ENCODE peak calls at places on chromosome 7, in four cellular contexts. One of them, this sample, is unnamed.

GRCh38 chr7:27173412-27174076 is 576 bp downstream of the HOXA10 start:
- DNase-seq in CD8-positive, alpha-beta memory T cell: peak
- DNase-seq in HFFc6: no peak
- DNase-seq in GM13977: no peak
- DNase-seq in this sample: peak

GRCh38 chr7:12706900-12707536 is 19.6 kb downstream of the ARL4A start:
- DNase-seq in CD8-positive, alpha-beta memory T cell: no peak
- DNase-seq in HFFc6: peak
- DNase-seq in GM13977: no peak
- DNase-seq in this sample: no peak

GRCh38 chr7:140326116-140326928 is 72.0 kb downstream of the SLC37A3 start:
- DNase-seq in GM13977: peak
- DNase-seq in CD8-positive, alpha-beta memory T cell: peak
- DNase-seq in HFFc6: peak
- DNase-seq in this sample: peak

GRCh38 chr7:44058759-44059218 is 6.6 kb downstream of the PGAM2 start:
- DNase-seq in CD8-positive, alpha-beta memory T cell: no peak
- DNase-seq in GM13977: no peak
- DNase-seq in HFFc6: no peak
- DNase-seq in this sample: no peak

GRCh38 chr7:158353606-158354570 is 233.7 kb downstream of the PTPRN2 start:
- DNase-seq in HFFc6: peak
- DNase-seq in GM13977: no peak
- DNase-seq in CD8-positive, alpha-beta memory T cell: no peak
- DNase-seq in this sample: no peak

GRCh38 chr7:128453836-128454804 is 1.6 kb upstream of the HILPDA start:
- DNase-seq in CD8-positive, alpha-beta memory T cell: no peak
- DNase-seq in HFFc6: no peak
- DNase-seq in GM13977: no peak
- DNase-seq in this sample: peak

GRCh38 chr7:82677493-82677892 is 233.9 kb upstream of the CACNA2D1 start:
- DNase-seq in CD8-positive, alpha-beta memory T cell: peak
- DNase-seq in HFFc6: no peak
- DNase-seq in GM13977: no peak
- DNase-seq in this sample: no peak

GRCh38 chr7:29019896-29020295 is 61.8 kb upstream of the TRIL start:
- DNase-seq in CD8-positive, alpha-beta memory T cell: no peak
- DNase-seq in HFFc6: no peak
- DNase-seq in GM13977: no peak
- DNase-seq in this sample: no peak

GRCh38 chr7:87853237-87853864 is 22.8 kb downstream of the SLC25A40 start:
- DNase-seq in GM13977: no peak
- DNase-seq in CD8-positive, alpha-beta memory T cell: no peak
- DNase-seq in HFFc6: peak
- DNase-seq in this sample: peak

GRCh38 chr7:153452661-153453060 is 599.5 kb upstream of the DPP6 start:
- DNase-seq in HFFc6: no peak
- DNase-seq in GM13977: no peak
- DNase-seq in CD8-positive, alpha-beta memory T cell: no peak
- DNase-seq in this sample: no peak

GRCh38 chr7:158827411-158828342 is 1.6 kb downstream of the ESYT2 start:
- DNase-seq in CD8-positive, alpha-beta memory T cell: no peak
- DNase-seq in HFFc6: peak
- DNase-seq in GM13977: peak
- DNase-seq in this sample: no peak

GRCh38 chr7:141752634-141753033 is 11.3 kb upstream of the TAS2R3 start:
- DNase-seq in CD8-positive, alpha-beta memory T cell: no peak
- DNase-seq in GM13977: no peak
- DNase-seq in HFFc6: no peak
- DNase-seq in this sample: no peak

GRCh38 chr7:155665957-155666287 is 21.5 kb downstream of the RBM33 start:
- DNase-seq in GM13977: no peak
- DNase-seq in CD8-positive, alpha-beta memory T cell: no peak
- DNase-seq in HFFc6: peak
- DNase-seq in this sample: peak

GRCh38 chr7:96361116-96361857 is 39.4 kb upstream of the SLC25A13 start:
- DNase-seq in HFFc6: no peak
- DNase-seq in CD8-positive, alpha-beta memory T cell: no peak
- DNase-seq in GM13977: no peak
- DNase-seq in this sample: no peak

GRCh38 chr7:26379711-26380110 is 88.0 kb downstream of the SNX10 start:
- DNase-seq in GM13977: no peak
- DNase-seq in CD8-positive, alpha-beta memory T cell: no peak
- DNase-seq in HFFc6: no peak
- DNase-seq in this sample: no peak

GRCh38 chr7:76314042-76314721 is 11.7 kb downstream of the HSPB1 start:
- DNase-seq in CD8-positive, alpha-beta memory T cell: peak
- DNase-seq in GM13977: peak
- DNase-seq in HFFc6: peak
- DNase-seq in this sample: peak

GRCh38 chr7:125423444-125424155 is 494.0 kb upstream of the POT1 start:
- DNase-seq in HFFc6: no peak
- DNase-seq in CD8-positive, alpha-beta memory T cell: no peak
- DNase-seq in GM13977: no peak
- DNase-seq in this sample: no peak

GRCh38 chr7:70681111-70681846 is 450.7 kb upstream of the GALNT17 start:
- DNase-seq in HFFc6: no peak
- DNase-seq in CD8-positive, alpha-beta memory T cell: no peak
- DNase-seq in GM13977: no peak
- DNase-seq in this sample: no peak

GRCh38 chr7:103540986-103541385 is 95.0 kb upstream of the SLC26A5 start:
- DNase-seq in CD8-positive, alpha-beta memory T cell: no peak
- DNase-seq in HFFc6: no peak
- DNase-seq in GM13977: no peak
- DNase-seq in this sample: no peak

GRCh38 chr7:30745251-30745650 is 6.7 kb upstream of the INMT start:
- DNase-seq in HFFc6: no peak
- DNase-seq in GM13977: no peak
- DNase-seq in CD8-positive, alpha-beta memory T cell: no peak
- DNase-seq in this sample: no peak

GRCh38 chr7:45689797-45690761 is 115.9 kb downstream of the ADCY1 start:
- DNase-seq in HFFc6: no peak
- DNase-seq in GM13977: no peak
- DNase-seq in CD8-positive, alpha-beta memory T cell: no peak
- DNase-seq in this sample: no peak

GRCh38 chr7:105530546-105530945 is 1.5 kb upstream of the RINT1 start:
- DNase-seq in CD8-positive, alpha-beta memory T cell: no peak
- DNase-seq in GM13977: no peak
- DNase-seq in HFFc6: no peak
- DNase-seq in this sample: no peak

This sample was measured in GM04504.